ENCODE peak calls at places on chromosome 7, in ten cellular contexts. One of them, this sample, is unnamed. For H3K9me3, the result is how much of the 10 kb centered on the place peaks cover.

GRCh38 chr7:2582006-2582735 is 23.4 kb downstream of the IQCE start:
- DNase-seq in CD8-positive, alpha-beta T cell: no peak
- DNase-seq in stomach: no peak
- DNase-seq in kidney: peak
- DNase-seq in thoracic aorta: no peak
- DNase-seq in cardiac muscle cell: no peak
- DNase-seq in HCT116: no peak
- DNase-seq in upper lobe of left lung: no peak
- DNase-seq in CD4-positive, CD25-positive, alpha-beta regulatory T cell: no peak
- DNase-seq in mammary epithelial cell: no peak
- DNase-seq in this sample: no peak

GRCh38 chr7:1114088-1114487 is 26.2 kb downstream of the GPER1 start:
- DNase-seq in cardiac muscle cell: no peak
- DNase-seq in CD8-positive, alpha-beta T cell: no peak
- DNase-seq in kidney: peak
- DNase-seq in mammary epithelial cell: no peak
- DNase-seq in CD4-positive, CD25-positive, alpha-beta regulatory T cell: no peak
- DNase-seq in stomach: no peak
- DNase-seq in upper lobe of left lung: no peak
- DNase-seq in HCT116: no peak
- DNase-seq in thoracic aorta: no peak
- DNase-seq in this sample: no peak

GRCh38 chr7:83248000-83248399 is 85.3 kb upstream of the PCLO start:
- DNase-seq in cardiac muscle cell: no peak
- DNase-seq in CD4-positive, CD25-positive, alpha-beta regulatory T cell: no peak
- DNase-seq in mammary epithelial cell: no peak
- DNase-seq in kidney: no peak
- DNase-seq in CD8-positive, alpha-beta T cell: no peak
- DNase-seq in HCT116: no peak
- DNase-seq in thoracic aorta: no peak
- DNase-seq in stomach: no peak
- DNase-seq in upper lobe of left lung: no peak
- DNase-seq in this sample: no peak

GRCh38 chr7:116951366-116952292 is 1.7 kb upstream of the ST7 start:
- DNase-seq in CD4-positive, CD25-positive, alpha-beta regulatory T cell: no peak
- DNase-seq in mammary epithelial cell: no peak
- DNase-seq in kidney: no peak
- DNase-seq in stomach: no peak
- DNase-seq in cardiac muscle cell: no peak
- DNase-seq in CD8-positive, alpha-beta T cell: no peak
- DNase-seq in upper lobe of left lung: no peak
- DNase-seq in thoracic aorta: no peak
- DNase-seq in HCT116: peak
- DNase-seq in this sample: no peak

GRCh38 chr7:155467846-155468821 is 10.2 kb downstream of the EN2 start:
- DNase-seq in CD4-positive, CD25-positive, alpha-beta regulatory T cell: no peak
- DNase-seq in mammary epithelial cell: no peak
- DNase-seq in stomach: no peak
- DNase-seq in cardiac muscle cell: no peak
- DNase-seq in kidney: peak
- DNase-seq in thoracic aorta: no peak
- DNase-seq in upper lobe of left lung: peak
- DNase-seq in CD8-positive, alpha-beta T cell: no peak
- DNase-seq in HCT116: no peak
- DNase-seq in this sample: no peak

GRCh38 chr7:6575246-6576023 is 1.8 kb upstream of the ZDHHC4 start:
- DNase-seq in upper lobe of left lung: no peak
- DNase-seq in stomach: no peak
- DNase-seq in thoracic aorta: no peak
- DNase-seq in HCT116: no peak
- DNase-seq in CD4-positive, CD25-positive, alpha-beta regulatory T cell: no peak
- DNase-seq in CD8-positive, alpha-beta T cell: no peak
- DNase-seq in mammary epithelial cell: no peak
- DNase-seq in cardiac muscle cell: no peak
- DNase-seq in kidney: no peak
- DNase-seq in this sample: no peak

GRCh38 chr7:99514050-99514449 is 9.6 kb downstream of the ZKSCAN5 start:
- DNase-seq in cardiac muscle cell: no peak
- DNase-seq in CD8-positive, alpha-beta T cell: no peak
- DNase-seq in stomach: no peak
- DNase-seq in kidney: no peak
- DNase-seq in mammary epithelial cell: no peak
- DNase-seq in HCT116: no peak
- DNase-seq in upper lobe of left lung: no peak
- DNase-seq in CD4-positive, CD25-positive, alpha-beta regulatory T cell: no peak
- DNase-seq in thoracic aorta: no peak
- DNase-seq in this sample: no peak

GRCh38 chr7:55887786-55888185 is 530 bp downstream of the ZNF713 start:
- DNase-seq in CD4-positive, CD25-positive, alpha-beta regulatory T cell: no peak
- DNase-seq in thoracic aorta: no peak
- DNase-seq in kidney: no peak
- DNase-seq in upper lobe of left lung: no peak
- DNase-seq in mammary epithelial cell: no peak
- DNase-seq in CD8-positive, alpha-beta T cell: no peak
- DNase-seq in cardiac muscle cell: peak
- DNase-seq in HCT116: no peak
- DNase-seq in stomach: no peak
- DNase-seq in this sample: no peak

GRCh38 chr7:11343818-11344413 is 370.2 kb downstream of the PHF14 start:
- DNase-seq in mammary epithelial cell: peak
- DNase-seq in HCT116: peak
- DNase-seq in CD8-positive, alpha-beta T cell: no peak
- DNase-seq in kidney: no peak
- DNase-seq in upper lobe of left lung: no peak
- DNase-seq in CD4-positive, CD25-positive, alpha-beta regulatory T cell: peak
- DNase-seq in thoracic aorta: no peak
- DNase-seq in cardiac muscle cell: peak
- DNase-seq in stomach: no peak
- DNase-seq in this sample: no peak

GRCh38 chr7:98713411-98713810 is 96.3 kb downstream of the NPTX2 start:
- DNase-seq in CD8-positive, alpha-beta T cell: no peak
- DNase-seq in thoracic aorta: no peak
- DNase-seq in cardiac muscle cell: no peak
- DNase-seq in stomach: no peak
- DNase-seq in HCT116: no peak
- DNase-seq in kidney: no peak
- DNase-seq in CD4-positive, CD25-positive, alpha-beta regulatory T cell: no peak
- DNase-seq in upper lobe of left lung: no peak
- DNase-seq in mammary epithelial cell: peak
- DNase-seq in this sample: no peak

GRCh38 chr7:936131-937054 is 18.1 kb downstream of the ADAP1 start:
- DNase-seq in kidney: peak
- DNase-seq in cardiac muscle cell: no peak
- DNase-seq in CD4-positive, CD25-positive, alpha-beta regulatory T cell: no peak
- DNase-seq in mammary epithelial cell: no peak
- DNase-seq in thoracic aorta: no peak
- DNase-seq in upper lobe of left lung: peak
- DNase-seq in CD8-positive, alpha-beta T cell: no peak
- DNase-seq in stomach: no peak
- DNase-seq in HCT116: peak
- DNase-seq in this sample: peak

GRCh38 chr7:21743493-21743892 is 200.7 kb downstream of the DNAH11 start:
- DNase-seq in CD4-positive, CD25-positive, alpha-beta regulatory T cell: no peak
- DNase-seq in mammary epithelial cell: no peak
- DNase-seq in stomach: no peak
- DNase-seq in upper lobe of left lung: no peak
- DNase-seq in CD8-positive, alpha-beta T cell: no peak
- DNase-seq in cardiac muscle cell: no peak
- DNase-seq in kidney: no peak
- DNase-seq in HCT116: no peak
- DNase-seq in thoracic aorta: no peak
- DNase-seq in this sample: no peak

GRCh38 chr7:44072364-44073231 is 7.2 kb upstream of the PGAM2 start:
- DNase-seq in HCT116: peak
- DNase-seq in stomach: peak
- DNase-seq in mammary epithelial cell: peak
- DNase-seq in thoracic aorta: peak
- DNase-seq in kidney: peak
- DNase-seq in CD4-positive, CD25-positive, alpha-beta regulatory T cell: peak
- DNase-seq in upper lobe of left lung: no peak
- DNase-seq in cardiac muscle cell: peak
- DNase-seq in CD8-positive, alpha-beta T cell: no peak
- DNase-seq in this sample: peak

GRCh38 chr7:415646-416525 is 103.8 kb downstream of the PDGFA start:
- DNase-seq in cardiac muscle cell: no peak
- DNase-seq in upper lobe of left lung: peak
- DNase-seq in CD4-positive, CD25-positive, alpha-beta regulatory T cell: no peak
- DNase-seq in CD8-positive, alpha-beta T cell: no peak
- DNase-seq in stomach: no peak
- DNase-seq in thoracic aorta: no peak
- DNase-seq in mammary epithelial cell: no peak
- DNase-seq in kidney: peak
- DNase-seq in HCT116: no peak
- DNase-seq in this sample: no peak

GRCh38 chr7:133854739-133855138 is 272.4 kb upstream of the LRGUK start:
- DNase-seq in CD4-positive, CD25-positive, alpha-beta regulatory T cell: peak
- DNase-seq in cardiac muscle cell: peak
- DNase-seq in kidney: no peak
- DNase-seq in CD8-positive, alpha-beta T cell: no peak
- DNase-seq in thoracic aorta: no peak
- DNase-seq in HCT116: peak
- DNase-seq in stomach: no peak
- DNase-seq in upper lobe of left lung: no peak
- DNase-seq in mammary epithelial cell: peak
- DNase-seq in this sample: no peak

GRCh38 chr7:22983257-22983855 is 30.6 kb downstream of the HYCC1 start:
- DNase-seq in HCT116: no peak
- DNase-seq in CD4-positive, CD25-positive, alpha-beta regulatory T cell: no peak
- DNase-seq in mammary epithelial cell: no peak
- DNase-seq in CD8-positive, alpha-beta T cell: no peak
- DNase-seq in kidney: no peak
- DNase-seq in cardiac muscle cell: no peak
- DNase-seq in stomach: no peak
- DNase-seq in upper lobe of left lung: no peak
- DNase-seq in thoracic aorta: no peak
- DNase-seq in this sample: no peak

GRCh38 chr7:94395141-94396041 is 696 bp downstream of the COL1A2 start:
- DNase-seq in CD8-positive, alpha-beta T cell: no peak
- DNase-seq in mammary epithelial cell: peak
- DNase-seq in thoracic aorta: no peak
- DNase-seq in HCT116: peak
- DNase-seq in kidney: no peak
- DNase-seq in stomach: peak
- DNase-seq in cardiac muscle cell: peak
- DNase-seq in CD4-positive, CD25-positive, alpha-beta regulatory T cell: peak
- DNase-seq in upper lobe of left lung: no peak
- DNase-seq in this sample: peak

GRCh38 chr7:55572378-55573233 is at the start of gene VOPP1:
- DNase-seq in stomach: peak
- DNase-seq in thoracic aorta: peak
- DNase-seq in mammary epithelial cell: peak
- DNase-seq in upper lobe of left lung: peak
- DNase-seq in CD4-positive, CD25-positive, alpha-beta regulatory T cell: peak
- DNase-seq in CD8-positive, alpha-beta T cell: peak
- DNase-seq in HCT116: no peak
- DNase-seq in kidney: peak
- DNase-seq in cardiac muscle cell: peak
- DNase-seq in this sample: peak

GRCh38 chr7:67950321-67951083 is 953.9 kb downstream of the TYW1 start:
- DNase-seq in CD4-positive, CD25-positive, alpha-beta regulatory T cell: no peak
- DNase-seq in HCT116: no peak
- DNase-seq in stomach: no peak
- DNase-seq in kidney: no peak
- DNase-seq in cardiac muscle cell: no peak
- DNase-seq in thoracic aorta: no peak
- DNase-seq in mammary epithelial cell: no peak
- DNase-seq in upper lobe of left lung: no peak
- DNase-seq in CD8-positive, alpha-beta T cell: no peak
- DNase-seq in this sample: no peak
- H3K9me3 ChIP-seq in CD4-positive, CD25-positive, alpha-beta regulatory T cell: under half
- H3K9me3 ChIP-seq in HCT116: under half
- H3K9me3 ChIP-seq in stomach: under half
- H3K9me3 ChIP-seq in kidney: under half
- H3K9me3 ChIP-seq in cardiac muscle cell: under half
- H3K9me3 ChIP-seq in thoracic aorta: under half
- H3K9me3 ChIP-seq in mammary epithelial cell: under half
- H3K9me3 ChIP-seq in upper lobe of left lung: under half
- H3K9me3 ChIP-seq in CD8-positive, alpha-beta T cell: under half
- H3K9me3 ChIP-seq in this sample: under half

GRCh38 chr7:73703649-73703984 is 15.9 kb downstream of the STX1A start:
- DNase-seq in CD8-positive, alpha-beta T cell: no peak
- DNase-seq in upper lobe of left lung: no peak
- DNase-seq in stomach: no peak
- DNase-seq in mammary epithelial cell: no peak
- DNase-seq in CD4-positive, CD25-positive, alpha-beta regulatory T cell: no peak
- DNase-seq in thoracic aorta: no peak
- DNase-seq in cardiac muscle cell: no peak
- DNase-seq in kidney: no peak
- DNase-seq in HCT116: no peak
- DNase-seq in this sample: no peak
- H3K4me3 ChIP-seq in CD8-positive, alpha-beta T cell: no peak
- H3K4me3 ChIP-seq in upper lobe of left lung: peak
- H3K4me3 ChIP-seq in stomach: peak
- H3K4me3 ChIP-seq in mammary epithelial cell: no peak
- H3K4me3 ChIP-seq in CD4-positive, CD25-positive, alpha-beta regulatory T cell: no peak
- H3K4me3 ChIP-seq in thoracic aorta: no peak
- H3K4me3 ChIP-seq in cardiac muscle cell: no peak
- H3K4me3 ChIP-seq in kidney: no peak
- H3K4me3 ChIP-seq in HCT116: no peak
- H3K4me3 ChIP-seq in this sample: peak

DNA sequence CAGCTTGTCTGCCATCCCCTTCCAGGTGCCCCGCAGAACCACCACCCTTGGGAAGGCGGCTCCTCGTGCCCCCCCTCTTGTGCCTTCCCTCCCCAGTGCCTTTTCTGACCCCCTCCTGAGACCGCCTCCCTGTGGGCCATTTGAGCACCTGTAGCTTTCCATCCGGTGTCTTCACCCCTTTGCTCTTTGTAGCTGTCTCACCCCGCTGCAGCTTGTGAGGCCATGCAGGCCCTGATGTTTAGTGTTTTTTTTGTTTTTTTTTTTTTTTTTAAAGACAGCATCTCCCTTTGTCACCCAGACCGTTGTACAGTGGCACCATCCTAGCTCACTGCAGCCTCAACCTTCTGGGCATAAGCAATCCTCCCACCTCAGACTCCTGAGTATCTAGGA is 52.5 kb downstream of the CUX1 start:
- DNase-seq in thoracic aorta: no peak
- DNase-seq in kidney: no peak
- DNase-seq in CD4-positive, CD25-positive, alpha-beta regulatory T cell: no peak
- DNase-seq in upper lobe of left lung: no peak
- DNase-seq in mammary epithelial cell: no peak
- DNase-seq in cardiac muscle cell: no peak
- DNase-seq in HCT116: no peak
- DNase-seq in CD8-positive, alpha-beta T cell: no peak
- DNase-seq in stomach: no peak
- DNase-seq in this sample: no peak
- H3K27ac ChIP-seq in thoracic aorta: no peak
- H3K27ac ChIP-seq in kidney: peak
- H3K27ac ChIP-seq in CD4-positive, CD25-positive, alpha-beta regulatory T cell: no peak
- H3K27ac ChIP-seq in upper lobe of left lung: peak
- H3K27ac ChIP-seq in mammary epithelial cell: peak
- H3K27ac ChIP-seq in cardiac muscle cell: peak
- H3K27ac ChIP-seq in HCT116: peak
- H3K27ac ChIP-seq in CD8-positive, alpha-beta T cell: no peak
- H3K27ac ChIP-seq in stomach: no peak
- H3K27ac ChIP-seq in this sample: no peak

GRCh38 chr7:64633401-64633800 is 32.5 kb upstream of the ZNF107 start:
- DNase-seq in stomach: no peak
- DNase-seq in HCT116: no peak
- DNase-seq in CD4-positive, CD25-positive, alpha-beta regulatory T cell: no peak
- DNase-seq in mammary epithelial cell: no peak
- DNase-seq in CD8-positive, alpha-beta T cell: no peak
- DNase-seq in thoracic aorta: no peak
- DNase-seq in cardiac muscle cell: no peak
- DNase-seq in kidney: no peak
- DNase-seq in upper lobe of left lung: no peak
- DNase-seq in this sample: no peak
- H3K9me3 ChIP-seq in stomach: under half
- H3K9me3 ChIP-seq in HCT116: under half
- H3K9me3 ChIP-seq in CD4-positive, CD25-positive, alpha-beta regulatory T cell: under half
- H3K9me3 ChIP-seq in mammary epithelial cell: under half
- H3K9me3 ChIP-seq in CD8-positive, alpha-beta T cell: under half
- H3K9me3 ChIP-seq in thoracic aorta: under half
- H3K9me3 ChIP-seq in cardiac muscle cell: under half
- H3K9me3 ChIP-seq in kidney: under half
- H3K9me3 ChIP-seq in upper lobe of left lung: under half
- H3K9me3 ChIP-seq in this sample: under half

This sample was measured in tibial artery.